ENCODE peak calls at places on chromosomes 13 and 19, in nine cellular contexts. One of them, this sample, is unnamed. For H3K27me3, the result is how much of the 10 kb centered on the place peaks cover.

GRCh38 chr19:22422220-22422619 is at the start of gene ZNF98:
- DNase-seq in suprapubic skin: no peak
- DNase-seq in stomach: no peak
- DNase-seq in GM23338: no peak
- DNase-seq in GM12878: no peak
- DNase-seq in endothelial cell of umbilical vein: no peak
- DNase-seq in transverse colon: peak
- DNase-seq in spleen: no peak
- DNase-seq in HCT116: no peak
- DNase-seq in this sample: peak

GRCh38 chr19:8335343-8336071 is 7.6 kb downstream of the KANK3 start:
- DNase-seq in GM12878: no peak
- DNase-seq in endothelial cell of umbilical vein: no peak
- DNase-seq in spleen: peak
- DNase-seq in transverse colon: peak
- DNase-seq in HCT116: no peak
- DNase-seq in GM23338: peak
- DNase-seq in suprapubic skin: no peak
- DNase-seq in stomach: no peak
- DNase-seq in this sample: no peak

GRCh38 chr19:1401138-1401888 is at the start of gene GAMT:
- DNase-seq in transverse colon: peak
- DNase-seq in HCT116: no peak
- DNase-seq in endothelial cell of umbilical vein: peak
- DNase-seq in GM12878: no peak
- DNase-seq in GM23338: peak
- DNase-seq in suprapubic skin: no peak
- DNase-seq in stomach: no peak
- DNase-seq in spleen: peak
- DNase-seq in this sample: no peak

GRCh38 chr13:31725841-31726240 is 13.5 kb upstream of the RXFP2 start:
- DNase-seq in HCT116: no peak
- DNase-seq in suprapubic skin: no peak
- DNase-seq in stomach: no peak
- DNase-seq in spleen: no peak
- DNase-seq in GM12878: no peak
- DNase-seq in GM23338: no peak
- DNase-seq in transverse colon: no peak
- DNase-seq in endothelial cell of umbilical vein: no peak
- DNase-seq in this sample: no peak

GRCh38 chr13:21694831-21695230 is 24.0 kb downstream of the FGF9 start:
- DNase-seq in stomach: no peak
- DNase-seq in HCT116: no peak
- DNase-seq in suprapubic skin: no peak
- DNase-seq in GM23338: no peak
- DNase-seq in GM12878: no peak
- DNase-seq in transverse colon: no peak
- DNase-seq in spleen: no peak
- DNase-seq in endothelial cell of umbilical vein: no peak
- DNase-seq in this sample: no peak

GRCh38 chr19:56736571-56736970 is 65.0 kb upstream of the ZNF835 start:
- DNase-seq in transverse colon: no peak
- DNase-seq in spleen: no peak
- DNase-seq in GM23338: no peak
- DNase-seq in suprapubic skin: no peak
- DNase-seq in HCT116: no peak
- DNase-seq in GM12878: no peak
- DNase-seq in endothelial cell of umbilical vein: no peak
- DNase-seq in stomach: no peak
- DNase-seq in this sample: no peak

GRCh38 chr13:27208514-27208913 is 36.9 kb upstream of the USP12 start:
- DNase-seq in transverse colon: no peak
- DNase-seq in HCT116: no peak
- DNase-seq in spleen: no peak
- DNase-seq in suprapubic skin: no peak
- DNase-seq in GM23338: no peak
- DNase-seq in GM12878: no peak
- DNase-seq in stomach: no peak
- DNase-seq in endothelial cell of umbilical vein: no peak
- DNase-seq in this sample: no peak

GRCh38 chr13:64423467-64423866 is 2806.7 kb downstream of the PCDH9 start:
- DNase-seq in GM12878: no peak
- DNase-seq in GM23338: no peak
- DNase-seq in spleen: no peak
- DNase-seq in stomach: no peak
- DNase-seq in endothelial cell of umbilical vein: no peak
- DNase-seq in HCT116: no peak
- DNase-seq in suprapubic skin: no peak
- DNase-seq in transverse colon: no peak
- DNase-seq in this sample: no peak

GRCh38 chr19:3821857-3822364 is 35.7 kb upstream of the MATK start:
- DNase-seq in suprapubic skin: no peak
- DNase-seq in endothelial cell of umbilical vein: peak
- DNase-seq in GM12878: no peak
- DNase-seq in stomach: peak
- DNase-seq in spleen: peak
- DNase-seq in transverse colon: peak
- DNase-seq in GM23338: peak
- DNase-seq in HCT116: peak
- DNase-seq in this sample: no peak

GRCh38 chr13:112444416-112445399 is 68.6 kb downstream of the SPACA7 start:
- DNase-seq in HCT116: no peak
- DNase-seq in spleen: peak
- DNase-seq in suprapubic skin: no peak
- DNase-seq in endothelial cell of umbilical vein: no peak
- DNase-seq in stomach: peak
- DNase-seq in GM12878: no peak
- DNase-seq in transverse colon: no peak
- DNase-seq in GM23338: no peak
- DNase-seq in this sample: peak
- H3K27me3 ChIP-seq in HCT116: under half
- H3K27me3 ChIP-seq in spleen: half or more
- H3K27me3 ChIP-seq in suprapubic skin: half or more
- H3K27me3 ChIP-seq in endothelial cell of umbilical vein: under half
- H3K27me3 ChIP-seq in stomach: under half
- H3K27me3 ChIP-seq in GM12878: under half
- H3K27me3 ChIP-seq in transverse colon: under half
- H3K27me3 ChIP-seq in GM23338: under half
- H3K27me3 ChIP-seq in this sample: half or more

GRCh38 chr19:39401549-39402416 is 4.9 kb upstream of the ZFP36 start:
- DNase-seq in suprapubic skin: peak
- DNase-seq in endothelial cell of umbilical vein: no peak
- DNase-seq in GM23338: no peak
- DNase-seq in stomach: peak
- DNase-seq in GM12878: no peak
- DNase-seq in HCT116: peak
- DNase-seq in transverse colon: peak
- DNase-seq in spleen: peak
- DNase-seq in this sample: no peak
- TF ChIP-seq POLR2AphosphoS5 in suprapubic skin: no peak
- TF ChIP-seq POLR2AphosphoS5 in endothelial cell of umbilical vein: no peak
- TF ChIP-seq POLR2AphosphoS5 in GM23338: no peak
- TF ChIP-seq POLR2AphosphoS5 in stomach: peak
- TF ChIP-seq POLR2AphosphoS5 in GM12878: peak
- TF ChIP-seq POLR2AphosphoS5 in HCT116: no peak
- TF ChIP-seq POLR2AphosphoS5 in transverse colon: peak
- TF ChIP-seq POLR2AphosphoS5 in spleen: peak
- TF ChIP-seq POLR2AphosphoS5 in this sample: no peak

GRCh38 chr13:109451726-109452125 is 334.7 kb downstream of the IRS2 start:
- DNase-seq in GM23338: no peak
- DNase-seq in endothelial cell of umbilical vein: no peak
- DNase-seq in stomach: no peak
- DNase-seq in transverse colon: no peak
- DNase-seq in suprapubic skin: no peak
- DNase-seq in HCT116: no peak
- DNase-seq in GM12878: no peak
- DNase-seq in spleen: no peak
- DNase-seq in this sample: no peak
- H3K27me3 ChIP-seq in GM23338: under half
- H3K27me3 ChIP-seq in endothelial cell of umbilical vein: under half
- H3K27me3 ChIP-seq in stomach: under half
- H3K27me3 ChIP-seq in transverse colon: under half
- H3K27me3 ChIP-seq in suprapubic skin: under half
- H3K27me3 ChIP-seq in HCT116: under half
- H3K27me3 ChIP-seq in GM12878: under half
- H3K27me3 ChIP-seq in spleen: under half
- H3K27me3 ChIP-seq in this sample: under half

GRCh38 chr19:49976496-49976895 is 15.5 kb upstream of the SIGLEC11 start:
- DNase-seq in transverse colon: no peak
- DNase-seq in suprapubic skin: no peak
- DNase-seq in spleen: no peak
- DNase-seq in GM12878: no peak
- DNase-seq in endothelial cell of umbilical vein: no peak
- DNase-seq in GM23338: no peak
- DNase-seq in stomach: no peak
- DNase-seq in HCT116: no peak
- DNase-seq in this sample: no peak

GRCh38 chr19:49977111-49977510 is 16.1 kb upstream of the SIGLEC11 start:
- DNase-seq in stomach: no peak
- DNase-seq in HCT116: no peak
- DNase-seq in endothelial cell of umbilical vein: no peak
- DNase-seq in spleen: no peak
- DNase-seq in GM23338: no peak
- DNase-seq in GM12878: no peak
- DNase-seq in transverse colon: no peak
- DNase-seq in suprapubic skin: no peak
- DNase-seq in this sample: no peak

GRCh38 chr19:49975051-49975450 is 14.1 kb upstream of the SIGLEC11 start:
- DNase-seq in GM12878: no peak
- DNase-seq in spleen: no peak
- DNase-seq in stomach: no peak
- DNase-seq in HCT116: no peak
- DNase-seq in transverse colon: no peak
- DNase-seq in endothelial cell of umbilical vein: no peak
- DNase-seq in suprapubic skin: no peak
- DNase-seq in GM23338: no peak
- DNase-seq in this sample: no peak

GRCh38 chr19:49978324-49978723 is 17.4 kb upstream of the SIGLEC11 start:
- DNase-seq in spleen: no peak
- DNase-seq in suprapubic skin: no peak
- DNase-seq in transverse colon: no peak
- DNase-seq in GM23338: no peak
- DNase-seq in endothelial cell of umbilical vein: no peak
- DNase-seq in stomach: no peak
- DNase-seq in GM12878: no peak
- DNase-seq in HCT116: no peak
- DNase-seq in this sample: no peak

GRCh38 chr19:49977846-49978245 is 16.9 kb upstream of the SIGLEC11 start:
- DNase-seq in transverse colon: no peak
- DNase-seq in spleen: no peak
- DNase-seq in GM12878: no peak
- DNase-seq in stomach: no peak
- DNase-seq in HCT116: no peak
- DNase-seq in GM23338: no peak
- DNase-seq in endothelial cell of umbilical vein: no peak
- DNase-seq in suprapubic skin: no peak
- DNase-seq in this sample: no peak
- TF ChIP-seq POLR2AphosphoS5 in transverse colon: no peak
- TF ChIP-seq POLR2AphosphoS5 in spleen: no peak
- TF ChIP-seq POLR2AphosphoS5 in GM12878: no peak
- TF ChIP-seq POLR2AphosphoS5 in stomach: no peak
- TF ChIP-seq POLR2AphosphoS5 in HCT116: no peak
- TF ChIP-seq POLR2AphosphoS5 in GM23338: no peak
- TF ChIP-seq POLR2AphosphoS5 in endothelial cell of umbilical vein: no peak
- TF ChIP-seq POLR2AphosphoS5 in suprapubic skin: no peak
- TF ChIP-seq POLR2AphosphoS5 in this sample: no peak

GRCh38 chr19:48030073-48030472 is 13.8 kb downstream of the CABP5 start:
- DNase-seq in GM12878: no peak
- DNase-seq in endothelial cell of umbilical vein: no peak
- DNase-seq in suprapubic skin: no peak
- DNase-seq in HCT116: no peak
- DNase-seq in transverse colon: no peak
- DNase-seq in spleen: no peak
- DNase-seq in stomach: no peak
- DNase-seq in GM23338: no peak
- DNase-seq in this sample: no peak

GRCh38 chr19:48029431-48029830 is 14.4 kb downstream of the CABP5 start:
- DNase-seq in spleen: no peak
- DNase-seq in endothelial cell of umbilical vein: no peak
- DNase-seq in GM23338: no peak
- DNase-seq in suprapubic skin: no peak
- DNase-seq in HCT116: no peak
- DNase-seq in GM12878: no peak
- DNase-seq in stomach: no peak
- DNase-seq in transverse colon: no peak
- DNase-seq in this sample: no peak

GRCh38 chr19:48023518-48023917 is 20.4 kb downstream of the CABP5 start:
- DNase-seq in spleen: no peak
- DNase-seq in stomach: no peak
- DNase-seq in GM23338: no peak
- DNase-seq in GM12878: no peak
- DNase-seq in HCT116: no peak
- DNase-seq in suprapubic skin: no peak
- DNase-seq in endothelial cell of umbilical vein: no peak
- DNase-seq in transverse colon: no peak
- DNase-seq in this sample: no peak

GRCh38 chr19:48023011-48023410 is 20.9 kb downstream of the CABP5 start:
- DNase-seq in GM12878: no peak
- DNase-seq in stomach: no peak
- DNase-seq in spleen: no peak
- DNase-seq in suprapubic skin: no peak
- DNase-seq in GM23338: no peak
- DNase-seq in transverse colon: no peak
- DNase-seq in HCT116: no peak
- DNase-seq in endothelial cell of umbilical vein: no peak
- DNase-seq in this sample: no peak

GRCh38 chr19:48025480-48025879 is 18.4 kb downstream of the CABP5 start:
- DNase-seq in stomach: no peak
- DNase-seq in transverse colon: no peak
- DNase-seq in HCT116: no peak
- DNase-seq in GM23338: no peak
- DNase-seq in spleen: no peak
- DNase-seq in suprapubic skin: no peak
- DNase-seq in GM12878: no peak
- DNase-seq in endothelial cell of umbilical vein: no peak
- DNase-seq in this sample: no peak
- H3K27me3 ChIP-seq in stomach: under half
- H3K27me3 ChIP-seq in transverse colon: under half
- H3K27me3 ChIP-seq in HCT116: under half
- H3K27me3 ChIP-seq in GM23338: under half
- H3K27me3 ChIP-seq in spleen: under half
- H3K27me3 ChIP-seq in suprapubic skin: under half
- H3K27me3 ChIP-seq in GM12878: under half
- H3K27me3 ChIP-seq in endothelial cell of umbilical vein: under half
- H3K27me3 ChIP-seq in this sample: under half

DNA sequence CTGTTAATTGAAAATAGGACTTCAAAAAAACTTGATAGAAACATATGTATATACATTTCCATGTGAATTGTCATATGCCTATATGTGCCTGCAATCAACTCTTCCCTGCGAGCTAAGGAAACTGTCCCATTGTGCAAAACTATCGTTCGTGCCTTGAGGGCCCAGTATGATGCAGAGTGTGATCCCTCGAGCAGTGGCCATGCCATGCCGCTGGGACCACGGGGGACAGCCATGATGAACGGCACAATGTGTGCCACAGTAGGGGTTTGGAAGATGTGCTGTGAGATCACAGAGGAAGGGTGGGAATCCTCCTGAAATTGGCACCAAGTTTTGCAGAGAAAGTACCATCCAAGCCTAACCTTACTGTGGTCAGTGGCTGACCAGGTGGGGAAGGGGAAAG is 118.1 kb upstream of the SOX1 start:
- DNase-seq in HCT116: no peak
- DNase-seq in transverse colon: no peak
- DNase-seq in endothelial cell of umbilical vein: no peak
- DNase-seq in spleen: no peak
- DNase-seq in suprapubic skin: no peak
- DNase-seq in stomach: peak
- DNase-seq in GM23338: no peak
- DNase-seq in GM12878: no peak
- DNase-seq in this sample: no peak
- TF ChIP-seq POLR2AphosphoS5 in HCT116: no peak
- TF ChIP-seq POLR2AphosphoS5 in transverse colon: no peak
- TF ChIP-seq POLR2AphosphoS5 in endothelial cell of umbilical vein: no peak
- TF ChIP-seq POLR2AphosphoS5 in spleen: no peak
- TF ChIP-seq POLR2AphosphoS5 in suprapubic skin: no peak
- TF ChIP-seq POLR2AphosphoS5 in stomach: no peak
- TF ChIP-seq POLR2AphosphoS5 in GM23338: no peak
- TF ChIP-seq POLR2AphosphoS5 in GM12878: no peak
- TF ChIP-seq POLR2AphosphoS5 in this sample: no peak